ENCODE peak calls at places on chromosome 1, in seven cellular contexts. P, F, J, B, O, M and H are unnamed samples.

GRCh38 chr1:4468804-4469514 is 185.4 kb upstream of the AJAP1 start:
- DNase-seq in P (no peak), M (no peak), B (no peak), O (no peak), J (no peak), F (no peak), H (no peak)

GRCh38 chr1:209741889-209742288 is 14.0 kb upstream of the TRAF3IP3 start:
- DNase-seq in J (no peak), P (no peak), O (no peak), F (no peak), B (no peak), M (no peak), H (no peak)

GRCh38 chr1:69738458-69738857 is 170.7 kb downstream of the LRRC7 start:
- DNase-seq in F (no peak), M (no peak), P (no peak), B (no peak), J (no peak), O (no peak), H (no peak)

GRCh38 chr1:82813351-82813750 is 1012.6 kb downstream of the ADGRL2 start:
- DNase-seq in J (no peak), B (no peak), M (no peak), O (no peak), P (no peak), F (no peak), H (no peak)

GRCh38 chr1:121483234-121483633 is 298.5 kb downstream of the SRGAP2C start:
- DNase-seq in M (no peak), F (no peak), B (no peak), J (no peak), O (no peak), P (no peak), H (no peak)

GRCh38 chr1:211829343-211830054 is 1.1 kb downstream of the LPGAT1 start:
- DNase-seq in P (no peak), M (no peak), B (peak; percentile 59), O (no peak), J (peak; percentile 17), F (peak; percentile 49), H (no peak)

GRCh38 chr1:22889213-22889827 is 83.3 kb downstream of the LACTBL1 start:
- DNase-seq in O (peak; percentile 6), M (no peak), J (peak; percentile 64), P (no peak), B (no peak), F (peak; percentile 71), H (no peak)

GRCh38 chr1:173459885-173460284 is 17.2 kb upstream of the PRDX6 start:
- DNase-seq in B (no peak), M (no peak), F (no peak), P (no peak), O (no peak), J (no peak), H (no peak)

GRCh38 chr1:96144636-96145035 is 576.9 kb upstream of the PTBP2 start:
- DNase-seq in P (no peak), J (no peak), F (no peak), O (no peak), M (no peak), B (no peak), H (no peak)

GRCh38 chr1:93079685-93080141 is 630 bp downstream of the MTF2 start:
- DNase-seq in P (no peak), J (no peak), O (no peak), B (no peak), F (peak; percentile 25), M (no peak), H (no peak)

GRCh38 chr1:231919900-231920299 is 293.3 kb downstream of the DISC1 start:
- DNase-seq in B (no peak), O (peak; percentile 33), P (no peak), M (no peak), F (no peak), J (no peak), H (no peak)

GRCh38 chr1:228082975-228083870 is 715 bp downstream of the ARF1 start:
- DNase-seq in J (no peak), M (no peak), B (peak; percentile 82), O (no peak), F (peak; percentile 72), P (no peak), H (peak; percentile 85)

GRCh38 chr1:158793604-158794003 is 12.6 kb upstream of the OR6N2 start:
- DNase-seq in O (no peak), B (no peak), J (no peak), P (no peak), M (peak; percentile 7), F (no peak), H (no peak)

GRCh38 chr1:67749263-67749843 is 64.4 kb downstream of the GADD45A start:
- DNase-seq in B (no peak), J (no peak), P (no peak), F (no peak), O (no peak), M (no peak), H (no peak)

GRCh38 chr1:11784993-11785769 is 20.6 kb downstream of the MTHFR start:
- DNase-seq in J (peak; percentile 60), M (no peak), P (no peak), F (peak; percentile 84), O (no peak), B (peak; percentile 88), H (peak; percentile 86)

GRCh38 chr1:41734201-41734915 is 184.4 kb downstream of the HIVEP3 start:
- DNase-seq in P (no peak), O (no peak), M (no peak), F (no peak), B (no peak), J (no peak), H (no peak)

GRCh38 chr1:8560611-8561544 is 243.0 kb downstream of the SLC45A1 start:
- DNase-seq in M (peak; percentile 19), P (no peak), O (peak; percentile 38), J (peak; percentile 72), F (peak; percentile 60), B (no peak), H (no peak)